ENCODE peak calls at places on chromosomes 6 and 20, in four cellular contexts. Z is K562, A is breast epithelium, S is stomach. T is an unnamed sample.
A peak's percentile ranks its signal among the peaks of the same experiment; 100 is the strongest.

GRCh38 chr6:168376120-168376519 is 56.5 kb upstream of the DACT2 start:
- DNase-seq in Z (no peak), S (no peak), A (no peak), T (no peak)

GRCh38 chr6:105892577-105893262 is 193.4 kb upstream of the PRDM1 start:
- DNase-seq in Z (peak; percentile 20), S (peak; percentile 45), A (no peak), T (no peak)

GRCh38 chr20:3825526-3825925 is 5.2 kb downstream of the AP5S1 start:
- DNase-seq in S (no peak), A (no peak), Z (no peak), T (no peak)

GRCh38 chr6:70131528-70131927 is 171.4 kb downstream of the COL9A1 start:
- DNase-seq in Z (no peak), S (no peak), A (no peak), T (no peak)

GRCh38 chr6:13011612-13012146 is 295.1 kb downstream of the PHACTR1 start:
- DNase-seq in A (no peak), Z (no peak), S (no peak), T (no peak)

GRCh38 chr6:47102331-47102730 is 60.2 kb upstream of the ADGRF1 start:
- DNase-seq in Z (no peak), S (no peak), A (no peak), T (no peak)

GRCh38 chr6:78808356-78808891 is 58.9 kb upstream of the IRAK1BP1 start:
- DNase-seq in S (no peak), A (no peak), Z (no peak), T (no peak)

GRCh38 chr6:111724505-111724904 is 118.8 kb upstream of the TRAF3IP2 start:
- DNase-seq in A (no peak), S (no peak), Z (no peak), T (no peak)

GRCh38 chr6:145891565-145891964 is 72.6 kb downstream of the SHPRH start:
- DNase-seq in S (no peak), Z (no peak), A (no peak), T (no peak)

GRCh38 chr20:17873410-17874270 is 95.0 kb downstream of the SNX5 start:
- DNase-seq in S (peak; percentile 94), Z (no peak), A (peak; percentile 85), T (peak; percentile 79)

GRCh38 chr6:132971676-132972075 is 157.3 kb downstream of the RPS12 start:
- DNase-seq in Z (no peak), S (no peak), A (no peak), T (no peak)

GRCh38 chr20:1735417-1736089 is 78.0 kb upstream of the SIRPG start:
- DNase-seq in A (no peak), S (no peak), Z (no peak), T (peak; percentile 73)

GRCh38 chr20:64212750-64213149 is 42.8 kb upstream of the PCMTD2 start:
- DNase-seq in Z (no peak), S (peak; percentile 29), A (no peak), T (no peak)

GRCh38 chr6:158150701-158151100 is 17.4 kb downstream of the SERAC1 start:
- DNase-seq in S (no peak), A (no peak), Z (no peak), T (no peak)

GRCh38 chr6:153051801-153052200 is 49.3 kb upstream of the MTRF1L start:
- DNase-seq in A (no peak), Z (no peak), S (no peak), T (no peak)

DNA sequence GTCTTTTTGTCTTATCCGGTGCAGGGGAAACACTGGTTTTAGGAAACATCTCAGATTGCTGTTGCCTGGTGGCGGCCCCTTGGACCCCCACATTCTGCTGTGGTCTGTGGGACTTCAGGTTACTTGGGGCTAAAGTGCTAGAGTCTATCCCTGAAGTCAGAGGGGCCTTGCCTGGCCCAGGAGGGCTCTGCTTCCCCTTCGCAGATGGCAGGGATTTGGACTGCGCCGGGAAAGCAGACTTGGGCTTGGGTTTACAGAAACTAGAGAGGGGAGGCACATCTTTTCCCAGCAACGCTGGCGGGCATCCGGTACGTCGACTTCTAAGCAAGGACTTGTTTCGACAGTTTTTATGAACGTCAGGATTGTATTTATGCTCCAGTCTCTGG is 17.5 kb downstream of the ZNF217 start:
- DNase-seq in A (no peak), Z (no peak), S (peak; percentile 18), T (no peak)
- TF ChIP-seq POLR2AphosphoS5 in A (no peak), Z (no peak), S (no peak), T (no peak)

GRCh38 chr6:166952122-166952521 is 4.2 kb downstream of the RNASET2 start:
- DNase-seq in S (no peak), Z (no peak), A (no peak), T (peak; percentile 86)

GRCh38 chr6:166952567-166953464 is 3.5 kb downstream of the RNASET2 start:
- DNase-seq in S (no peak), A (no peak), Z (no peak), T (peak; percentile 77)

GRCh38 chr6:166949533-166950442 is 6.6 kb downstream of the RNASET2 start:
- DNase-seq in S (peak; percentile 54), Z (no peak), A (no peak), T (peak; percentile 82)

GRCh38 chr6:166951670-166952060 is 4.7 kb downstream of the RNASET2 start:
- DNase-seq in S (no peak), A (no peak), Z (no peak), T (no peak)

DNA sequence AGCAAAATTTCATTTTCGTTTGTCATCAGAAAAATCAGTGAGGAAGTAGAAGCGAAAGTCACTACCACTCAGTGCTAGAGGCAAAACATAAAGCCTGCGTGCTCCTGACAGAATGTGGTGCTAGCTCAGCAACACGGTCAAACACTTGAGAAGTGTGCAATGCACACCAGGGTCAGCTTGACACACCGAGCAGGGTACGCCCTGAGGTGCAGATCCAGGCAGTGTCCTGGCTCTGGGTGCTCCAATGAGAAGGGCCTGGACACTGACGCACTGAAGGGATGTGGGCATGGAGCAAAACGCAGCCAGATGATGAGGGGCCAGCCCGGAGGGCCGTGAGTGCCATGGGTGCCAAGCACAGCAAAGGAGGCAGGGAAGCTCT is 5.9 kb downstream of the RNASET2 start:
- DNase-seq in A (no peak), S (no peak), Z (no peak), T (peak; percentile 83)
- H3K4me3 ChIP-seq in A (no peak overlapping the region), S (peak overlapping the region; percentile 22), Z (no peak overlapping the region), T (peak overlapping the region; percentile 27)

GRCh38 chr6:144339859-144340452 is 54.8 kb downstream of the UTRN start:
- DNase-seq in Z (no peak), S (no peak), A (no peak), T (no peak)

GRCh38 chr6:144338474-144338873 is 53.3 kb downstream of the UTRN start:
- DNase-seq in S (no peak), A (no peak), Z (no peak), T (no peak)

GRCh38 chr6:144338951-144339681 is 54.0 kb downstream of the UTRN start:
- DNase-seq in Z (no peak), S (no peak), A (no peak), T (no peak)

GRCh38 chr6:144341831-144342527 is 56.8 kb downstream of the UTRN start:
- DNase-seq in A (no peak), S (no peak), Z (no peak), T (no peak)

DNA sequence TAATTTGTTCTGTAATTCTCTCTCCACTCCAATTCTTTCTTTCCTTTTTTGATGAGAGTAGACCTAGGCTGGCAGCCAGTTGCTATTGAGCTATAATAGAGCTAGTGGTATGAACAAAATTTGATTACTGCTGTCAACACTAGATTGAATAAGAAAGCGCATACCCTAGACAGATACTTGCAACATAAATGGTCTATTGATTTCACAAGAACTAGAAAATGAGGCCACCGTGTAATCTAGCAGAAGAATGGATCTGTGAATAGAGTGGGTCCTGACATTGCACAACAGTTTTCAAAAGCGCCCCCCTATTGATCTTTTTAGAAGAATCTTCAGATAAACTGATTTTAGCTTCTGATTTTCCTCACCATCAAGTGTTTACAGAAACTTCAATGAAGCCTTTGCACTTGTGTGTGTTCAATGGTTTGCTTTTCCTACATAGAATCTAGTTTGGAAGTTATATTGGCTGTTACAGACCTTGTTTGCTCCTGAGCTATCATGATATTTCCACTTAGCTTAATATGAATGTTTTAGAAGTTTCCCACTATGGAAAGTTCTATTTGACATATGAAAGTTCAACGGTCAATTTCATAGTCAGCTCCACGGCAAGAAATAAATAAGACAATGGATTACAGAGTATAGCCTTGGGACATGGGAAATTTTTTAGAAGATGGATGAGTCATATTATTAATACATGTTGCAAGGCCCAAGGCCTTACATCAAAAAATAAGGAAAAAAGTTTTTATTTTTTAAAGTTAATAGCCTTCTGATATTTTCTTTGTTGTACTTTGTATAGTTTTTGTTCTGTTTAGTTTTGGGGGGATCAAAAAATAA is 55.6 kb downstream of the UTRN start:
- DNase-seq in Z (no peak), A (no peak), S (no peak), T (no peak)
- H3K4me1 ChIP-seq in Z (no peaks in the 10 kb centered on the region), A (peaks cover 22% of the 10 kb centered on the region), S (peaks cover 64% of the 10 kb centered on the region), T (peaks cover 100% of the 10 kb centered on the region)

DNA sequence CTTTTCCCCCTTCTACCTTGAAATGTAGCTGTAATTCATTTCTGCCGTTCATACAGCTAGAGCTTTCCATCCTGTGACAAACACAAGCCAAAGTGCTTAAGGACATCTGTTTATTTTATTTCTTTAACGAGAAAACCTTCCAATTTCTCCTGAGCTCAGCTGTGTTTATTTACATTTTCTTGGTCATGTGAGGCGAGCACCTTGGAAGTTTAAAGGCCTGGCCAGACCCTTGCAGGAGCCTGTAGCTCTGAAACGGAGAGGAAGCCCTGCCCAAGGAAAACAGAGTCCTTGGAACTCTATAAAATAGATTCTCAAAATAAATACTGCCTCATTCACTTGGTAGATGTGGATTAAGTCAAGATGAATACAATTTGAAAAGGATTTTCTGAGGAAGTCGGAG is 223.1 kb downstream of the EYA2 start:
- DNase-seq in Z (no peak), A (no peak), S (peak; percentile 41), T (no peak)
- TF ChIP-seq POLR2AphosphoS5 in Z (no peak), A (no peak), S (no peak), T (no peak)

GRCh38 chr6:130967502-130968469 is 95.3 kb downstream of the EPB41L2 start:
- DNase-seq in A (no peak), S (no peak), Z (no peak), T (no peak)
- H3K4me3 ChIP-seq in A (no peak overlapping the region), S (no peak overlapping the region), Z (no peak overlapping the region), T (no peak overlapping the region)

DNA sequence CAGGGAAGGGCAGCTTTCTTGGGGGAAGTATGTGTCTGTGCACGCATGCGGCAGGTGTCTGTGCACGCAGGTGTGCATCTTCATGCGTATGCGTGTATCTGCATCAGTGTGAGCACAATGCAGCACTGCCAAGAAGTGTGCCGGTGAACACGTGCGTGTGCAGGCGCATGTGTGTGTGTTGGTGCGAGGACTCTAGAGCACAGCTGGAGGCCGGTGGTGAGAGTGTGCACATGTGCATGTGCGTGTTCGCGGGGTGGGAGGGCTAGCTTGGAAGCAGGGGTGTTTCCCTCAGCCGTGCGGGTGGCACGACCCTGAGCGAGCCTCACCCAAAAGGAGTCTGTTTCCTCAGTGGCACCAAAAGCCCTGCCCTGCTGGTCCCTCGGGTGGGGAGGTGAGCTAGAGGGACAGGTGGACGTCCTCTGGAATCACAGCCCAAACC is 7.5 kb downstream of the SLC17A9 start:
- DNase-seq in Z (no peak), S (no peak), A (no peak), T (peak; percentile 69)
- H3K4me1 ChIP-seq in Z (no peaks in the 10 kb centered on the region), S (peaks cover 10% of the 10 kb centered on the region), A (no peaks in the 10 kb centered on the region), T (peaks cover 17% of the 10 kb centered on the region)

GRCh38 chr20:47878601-47879004 is 93.3 kb upstream of the SULF2 start:
- DNase-seq in A (no peak), S (no peak), Z (no peak), T (no peak)
- TF ChIP-seq POLR2AphosphoS5 in A (no peak), S (no peak), Z (no peak), T (no peak)

T was measured in spleen.